ENCODE peak calls at places on chromosome 13, in seven cellular contexts. One of them, this sample, is unnamed.

GRCh38 chr13:52344108-52344507 is 61.9 kb downstream of the THSD1 start:
- DNase-seq in psoas muscle: no peak
- DNase-seq in stomach: no peak
- DNase-seq in PC-9: no peak
- DNase-seq in upper lobe of right lung: no peak
- DNase-seq in thoracic aorta: no peak
- DNase-seq in CD4-positive, alpha-beta T cell: no peak
- DNase-seq in this sample: no peak

GRCh38 chr13:63517376-63517775 is 2101.7 kb upstream of the PCDH20 start:
- DNase-seq in upper lobe of right lung: no peak
- DNase-seq in thoracic aorta: no peak
- DNase-seq in PC-9: no peak
- DNase-seq in stomach: no peak
- DNase-seq in psoas muscle: no peak
- DNase-seq in CD4-positive, alpha-beta T cell: no peak
- DNase-seq in this sample: peak

GRCh38 chr13:60788156-60788829 is 391.3 kb downstream of the TDRD3 start:
- DNase-seq in stomach: no peak
- DNase-seq in thoracic aorta: peak
- DNase-seq in PC-9: no peak
- DNase-seq in upper lobe of right lung: no peak
- DNase-seq in psoas muscle: peak
- DNase-seq in CD4-positive, alpha-beta T cell: no peak
- DNase-seq in this sample: no peak

GRCh38 chr13:29702912-29703351 is 107.4 kb upstream of the SLC7A1 start:
- DNase-seq in psoas muscle: peak
- DNase-seq in CD4-positive, alpha-beta T cell: no peak
- DNase-seq in stomach: no peak
- DNase-seq in upper lobe of right lung: no peak
- DNase-seq in PC-9: peak
- DNase-seq in thoracic aorta: no peak
- DNase-seq in this sample: peak

GRCh38 chr13:46554971-46555370 is 2.0 kb downstream of the LRCH1 start:
- DNase-seq in psoas muscle: no peak
- DNase-seq in PC-9: no peak
- DNase-seq in CD4-positive, alpha-beta T cell: no peak
- DNase-seq in stomach: no peak
- DNase-seq in thoracic aorta: no peak
- DNase-seq in upper lobe of right lung: no peak
- DNase-seq in this sample: no peak

GRCh38 chr13:44410328-44410859 is 36.8 kb downstream of the SERP2 start:
- DNase-seq in psoas muscle: no peak
- DNase-seq in upper lobe of right lung: no peak
- DNase-seq in CD4-positive, alpha-beta T cell: no peak
- DNase-seq in thoracic aorta: no peak
- DNase-seq in PC-9: no peak
- DNase-seq in stomach: peak
- DNase-seq in this sample: no peak

GRCh38 chr13:20190481-20191310 is 2.0 kb downstream of the GJB2 start:
- DNase-seq in upper lobe of right lung: no peak
- DNase-seq in psoas muscle: no peak
- DNase-seq in stomach: no peak
- DNase-seq in CD4-positive, alpha-beta T cell: no peak
- DNase-seq in PC-9: no peak
- DNase-seq in thoracic aorta: no peak
- DNase-seq in this sample: peak

GRCh38 chr13:47190696-47191095 is 293.8 kb upstream of the HTR2A start:
- DNase-seq in thoracic aorta: no peak
- DNase-seq in upper lobe of right lung: no peak
- DNase-seq in PC-9: no peak
- DNase-seq in CD4-positive, alpha-beta T cell: no peak
- DNase-seq in psoas muscle: no peak
- DNase-seq in stomach: no peak
- DNase-seq in this sample: no peak

GRCh38 chr13:46662690-46663089 is 109.7 kb downstream of the LRCH1 start:
- DNase-seq in thoracic aorta: no peak
- DNase-seq in CD4-positive, alpha-beta T cell: no peak
- DNase-seq in upper lobe of right lung: no peak
- DNase-seq in stomach: no peak
- DNase-seq in PC-9: no peak
- DNase-seq in psoas muscle: no peak
- DNase-seq in this sample: no peak

GRCh38 chr13:46605089-46605488 is 52.1 kb downstream of the LRCH1 start:
- DNase-seq in CD4-positive, alpha-beta T cell: no peak
- DNase-seq in psoas muscle: no peak
- DNase-seq in thoracic aorta: no peak
- DNase-seq in upper lobe of right lung: no peak
- DNase-seq in PC-9: no peak
- DNase-seq in stomach: peak
- DNase-seq in this sample: no peak

GRCh38 chr13:79776538-79776937 is 295.6 kb downstream of the NDFIP2 start:
- DNase-seq in stomach: no peak
- DNase-seq in PC-9: no peak
- DNase-seq in psoas muscle: no peak
- DNase-seq in CD4-positive, alpha-beta T cell: no peak
- DNase-seq in thoracic aorta: no peak
- DNase-seq in upper lobe of right lung: no peak
- DNase-seq in this sample: no peak

GRCh38 chr13:74751739-74752138 is 617.5 kb upstream of the KLF12 start:
- DNase-seq in psoas muscle: no peak
- DNase-seq in thoracic aorta: no peak
- DNase-seq in stomach: no peak
- DNase-seq in CD4-positive, alpha-beta T cell: no peak
- DNase-seq in PC-9: no peak
- DNase-seq in upper lobe of right lung: no peak
- DNase-seq in this sample: no peak

GRCh38 chr13:113586661-113587479 is 2.3 kb downstream of the TFDP1 start:
- DNase-seq in CD4-positive, alpha-beta T cell: no peak
- DNase-seq in thoracic aorta: no peak
- DNase-seq in stomach: peak
- DNase-seq in upper lobe of right lung: peak
- DNase-seq in PC-9: no peak
- DNase-seq in psoas muscle: no peak
- DNase-seq in this sample: no peak

GRCh38 chr13:60627071-60627686 is 230.2 kb downstream of the TDRD3 start:
- DNase-seq in CD4-positive, alpha-beta T cell: no peak
- DNase-seq in thoracic aorta: no peak
- DNase-seq in stomach: no peak
- DNase-seq in psoas muscle: no peak
- DNase-seq in PC-9: peak
- DNase-seq in upper lobe of right lung: no peak
- DNase-seq in this sample: no peak

GRCh38 chr13:77176350-77176749 is 149.4 kb upstream of the FBXL3 start:
- DNase-seq in psoas muscle: no peak
- DNase-seq in CD4-positive, alpha-beta T cell: no peak
- DNase-seq in PC-9: no peak
- DNase-seq in upper lobe of right lung: no peak
- DNase-seq in stomach: no peak
- DNase-seq in thoracic aorta: no peak
- DNase-seq in this sample: peak

GRCh38 chr13:78401833-78402232 is 201.5 kb downstream of the POU4F1 start:
- DNase-seq in thoracic aorta: no peak
- DNase-seq in psoas muscle: no peak
- DNase-seq in stomach: no peak
- DNase-seq in CD4-positive, alpha-beta T cell: no peak
- DNase-seq in PC-9: no peak
- DNase-seq in upper lobe of right lung: no peak
- DNase-seq in this sample: no peak

GRCh38 chr13:106533940-106534843 is 1.3 kb downstream of the EFNB2 start:
- DNase-seq in thoracic aorta: no peak
- DNase-seq in psoas muscle: peak
- DNase-seq in stomach: peak
- DNase-seq in upper lobe of right lung: peak
- DNase-seq in CD4-positive, alpha-beta T cell: peak
- DNase-seq in PC-9: peak
- DNase-seq in this sample: peak

GRCh38 chr13:106762711-106763110 is 194.8 kb upstream of the ARGLU1 start:
- DNase-seq in upper lobe of right lung: no peak
- DNase-seq in CD4-positive, alpha-beta T cell: no peak
- DNase-seq in stomach: no peak
- DNase-seq in psoas muscle: no peak
- DNase-seq in PC-9: no peak
- DNase-seq in thoracic aorta: no peak
- DNase-seq in this sample: no peak

GRCh38 chr13:109971745-109972090 is 185.3 kb upstream of the IRS2 start:
- DNase-seq in stomach: no peak
- DNase-seq in psoas muscle: no peak
- DNase-seq in CD4-positive, alpha-beta T cell: no peak
- DNase-seq in thoracic aorta: no peak
- DNase-seq in PC-9: no peak
- DNase-seq in upper lobe of right lung: no peak
- DNase-seq in this sample: no peak

GRCh38 chr13:20127563-20128458 is 33.0 kb downstream of the GJA3 start:
- DNase-seq in CD4-positive, alpha-beta T cell: no peak
- DNase-seq in thoracic aorta: no peak
- DNase-seq in stomach: peak
- DNase-seq in PC-9: peak
- DNase-seq in upper lobe of right lung: peak
- DNase-seq in psoas muscle: peak
- DNase-seq in this sample: no peak

GRCh38 chr13:25372275-25373081 is 704 bp downstream of the ATP8A2 start:
- DNase-seq in thoracic aorta: no peak
- DNase-seq in psoas muscle: no peak
- DNase-seq in stomach: no peak
- DNase-seq in PC-9: no peak
- DNase-seq in CD4-positive, alpha-beta T cell: no peak
- DNase-seq in upper lobe of right lung: no peak
- DNase-seq in this sample: no peak

GRCh38 chr13:44425041-44425814 is 51.6 kb downstream of the SERP2 start:
- DNase-seq in CD4-positive, alpha-beta T cell: no peak
- DNase-seq in stomach: no peak
- DNase-seq in psoas muscle: no peak
- DNase-seq in upper lobe of right lung: no peak
- DNase-seq in thoracic aorta: no peak
- DNase-seq in PC-9: no peak
- DNase-seq in this sample: no peak

GRCh38 chr13:57627663-57628062 is 3.9 kb upstream of the PCDH17 start:
- DNase-seq in upper lobe of right lung: no peak
- DNase-seq in CD4-positive, alpha-beta T cell: no peak
- DNase-seq in PC-9: no peak
- DNase-seq in psoas muscle: no peak
- DNase-seq in thoracic aorta: no peak
- DNase-seq in stomach: no peak
- DNase-seq in this sample: no peak

GRCh38 chr13:113493315-113493951 is 2.9 kb upstream of the DCUN1D2 start:
- DNase-seq in stomach: no peak
- DNase-seq in upper lobe of right lung: no peak
- DNase-seq in CD4-positive, alpha-beta T cell: no peak
- DNase-seq in psoas muscle: no peak
- DNase-seq in thoracic aorta: no peak
- DNase-seq in PC-9: peak
- DNase-seq in this sample: peak

GRCh38 chr13:106851251-106851650 is 283.3 kb upstream of the ARGLU1 start:
- DNase-seq in psoas muscle: no peak
- DNase-seq in PC-9: no peak
- DNase-seq in upper lobe of right lung: no peak
- DNase-seq in thoracic aorta: no peak
- DNase-seq in CD4-positive, alpha-beta T cell: no peak
- DNase-seq in stomach: no peak
- DNase-seq in this sample: no peak

DNA sequence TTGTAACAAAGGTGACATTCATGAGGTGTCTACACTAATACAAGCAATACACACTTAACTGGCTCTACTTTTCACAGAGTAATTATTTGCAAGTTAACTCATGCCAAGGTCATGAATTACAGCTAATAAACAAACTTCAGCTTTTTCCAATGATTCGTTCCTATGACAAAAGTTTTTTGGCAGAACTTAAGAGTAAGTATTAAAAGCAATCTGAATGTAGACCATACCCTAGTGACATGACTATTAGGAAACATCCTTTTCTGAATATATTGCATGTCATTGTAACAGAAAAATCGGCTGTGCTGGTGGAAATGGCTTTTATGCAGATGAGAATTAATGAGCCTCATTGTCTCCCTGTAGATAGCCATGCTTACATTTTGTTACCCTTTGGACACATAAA is 72.0 kb downstream of the LHFPL6 start:
- DNase-seq in psoas muscle: no peak
- DNase-seq in thoracic aorta: no peak
- DNase-seq in CD4-positive, alpha-beta T cell: no peak
- DNase-seq in upper lobe of right lung: no peak
- DNase-seq in PC-9: no peak
- DNase-seq in stomach: no peak
- DNase-seq in this sample: no peak
- H3K27ac ChIP-seq in psoas muscle: no peak
- H3K27ac ChIP-seq in thoracic aorta: no peak
- H3K27ac ChIP-seq in CD4-positive, alpha-beta T cell: no peak
- H3K27ac ChIP-seq in upper lobe of right lung: no peak
- H3K27ac ChIP-seq in PC-9: no peak
- H3K27ac ChIP-seq in stomach: no peak
- H3K27ac ChIP-seq in this sample: no peak

GRCh38 chr13:43195551-43195950 is 172.2 kb downstream of the DNAJC15 start:
- DNase-seq in CD4-positive, alpha-beta T cell: no peak
- DNase-seq in psoas muscle: no peak
- DNase-seq in PC-9: no peak
- DNase-seq in thoracic aorta: no peak
- DNase-seq in stomach: no peak
- DNase-seq in upper lobe of right lung: no peak
- DNase-seq in this sample: no peak
- TF ChIP-seq CTCF in CD4-positive, alpha-beta T cell: no peak
- TF ChIP-seq CTCF in psoas muscle: no peak
- TF ChIP-seq CTCF in PC-9: no peak
- TF ChIP-seq CTCF in thoracic aorta: no peak
- TF ChIP-seq CTCF in stomach: no peak
- TF ChIP-seq CTCF in upper lobe of right lung: no peak
- TF ChIP-seq CTCF in this sample: no peak

DNA sequence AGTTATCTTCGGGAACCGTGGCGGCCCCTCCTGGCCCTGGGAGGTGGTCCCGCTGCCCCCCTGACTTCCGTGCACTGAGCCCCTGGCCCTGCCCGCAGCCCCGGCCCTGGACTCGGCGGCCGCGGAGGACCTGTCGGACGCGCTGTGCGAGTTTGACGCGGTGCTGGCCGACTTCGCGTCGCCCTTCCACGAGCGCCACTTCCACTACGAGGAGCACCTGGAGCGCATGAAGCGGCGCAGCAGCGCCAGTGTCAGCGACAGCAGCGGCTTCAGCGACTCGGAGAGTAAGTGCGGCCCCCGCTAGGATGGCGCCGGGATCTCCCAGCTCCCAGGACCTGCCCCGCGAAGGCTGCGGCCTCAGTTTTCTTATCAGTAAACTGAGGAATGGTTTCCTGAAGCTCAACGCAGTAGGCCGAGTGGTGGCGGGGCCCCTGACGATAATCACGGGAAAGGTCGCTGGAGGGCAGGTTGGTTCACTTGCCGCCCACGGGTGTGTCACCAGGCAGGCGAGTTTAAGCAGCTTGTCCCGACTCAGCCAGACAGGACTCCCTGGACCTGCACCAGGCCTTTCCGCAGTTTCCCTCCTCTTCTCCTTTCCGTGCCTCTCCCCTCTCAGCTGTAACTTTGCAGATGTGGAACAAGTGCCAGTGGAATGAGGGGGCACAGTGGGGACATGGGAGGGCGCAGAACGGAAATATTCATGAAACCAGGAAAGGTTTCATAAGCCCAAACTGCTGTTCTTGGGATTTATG is 1.0 kb downstream of the RGCC start:
- DNase-seq in thoracic aorta: no peak
- DNase-seq in psoas muscle: peak
- DNase-seq in PC-9: no peak
- DNase-seq in upper lobe of right lung: peak
- DNase-seq in CD4-positive, alpha-beta T cell: peak
- DNase-seq in stomach: peak
- DNase-seq in this sample: no peak
- H3K27ac ChIP-seq in thoracic aorta: peak
- H3K27ac ChIP-seq in psoas muscle: peak
- H3K27ac ChIP-seq in PC-9: no peak
- H3K27ac ChIP-seq in upper lobe of right lung: peak
- H3K27ac ChIP-seq in CD4-positive, alpha-beta T cell: peak
- H3K27ac ChIP-seq in stomach: peak
- H3K27ac ChIP-seq in this sample: no peak

GRCh38 chr13:23399254-23399796 is 34.2 kb downstream of the SACS start:
- DNase-seq in PC-9: no peak
- DNase-seq in CD4-positive, alpha-beta T cell: no peak
- DNase-seq in upper lobe of right lung: no peak
- DNase-seq in stomach: no peak
- DNase-seq in thoracic aorta: no peak
- DNase-seq in psoas muscle: no peak
- DNase-seq in this sample: no peak
- TF ChIP-seq CTCF in PC-9: no peak
- TF ChIP-seq CTCF in CD4-positive, alpha-beta T cell: no peak
- TF ChIP-seq CTCF in upper lobe of right lung: no peak
- TF ChIP-seq CTCF in stomach: no peak
- TF ChIP-seq CTCF in thoracic aorta: no peak
- TF ChIP-seq CTCF in psoas muscle: no peak
- TF ChIP-seq CTCF in this sample: no peak

This sample was measured in AG04450.